ENCODE peak calls at places on chromosomes 16 and 17, in seven cellular contexts. One of them, this sample, is unnamed. For H3K9me3, the result is how much of the 10 kb centered on the place peaks cover.

GRCh38 chr17:75433223-75433622 is 23.2 kb upstream of the TMEM94 start:
- DNase-seq in heart right ventricle: no peak
- DNase-seq in CD8-positive, alpha-beta T cell: no peak
- DNase-seq in PC-9: no peak
- DNase-seq in H9: no peak
- DNase-seq in adrenal gland: no peak
- DNase-seq in OCI-LY7: no peak
- DNase-seq in this sample: no peak

GRCh38 chr16:86384263-86384649 is 126.1 kb upstream of the FOXF1 start:
- DNase-seq in heart right ventricle: no peak
- DNase-seq in CD8-positive, alpha-beta T cell: no peak
- DNase-seq in PC-9: no peak
- DNase-seq in H9: no peak
- DNase-seq in adrenal gland: no peak
- DNase-seq in OCI-LY7: no peak
- DNase-seq in this sample: no peak

GRCh38 chr17:58641937-58642336 is 49.9 kb downstream of the TEX14 start:
- DNase-seq in heart right ventricle: no peak
- DNase-seq in CD8-positive, alpha-beta T cell: no peak
- DNase-seq in PC-9: no peak
- DNase-seq in H9: no peak
- DNase-seq in adrenal gland: no peak
- DNase-seq in OCI-LY7: no peak
- DNase-seq in this sample: no peak

GRCh38 chr17:76887809-76888208 is 19.6 kb downstream of the MGAT5B start:
- DNase-seq in heart right ventricle: no peak
- DNase-seq in CD8-positive, alpha-beta T cell: no peak
- DNase-seq in PC-9: no peak
- DNase-seq in H9: peak
- DNase-seq in adrenal gland: no peak
- DNase-seq in OCI-LY7: no peak
- DNase-seq in this sample: no peak

GRCh38 chr17:53844476-53845107 is 21.9 kb downstream of the KIF2B start:
- DNase-seq in heart right ventricle: no peak
- DNase-seq in CD8-positive, alpha-beta T cell: no peak
- DNase-seq in PC-9: no peak
- DNase-seq in H9: no peak
- DNase-seq in adrenal gland: no peak
- DNase-seq in OCI-LY7: no peak
- DNase-seq in this sample: no peak

GRCh38 chr17:79974786-79975497 is 60.7 kb downstream of the TBC1D16 start:
- DNase-seq in heart right ventricle: no peak
- DNase-seq in CD8-positive, alpha-beta T cell: no peak
- DNase-seq in PC-9: no peak
- DNase-seq in H9: peak
- DNase-seq in adrenal gland: peak
- DNase-seq in OCI-LY7: no peak
- DNase-seq in this sample: no peak

GRCh38 chr17:57868007-57868774 is 18.3 kb upstream of the MRPS23 start:
- DNase-seq in heart right ventricle: peak
- DNase-seq in CD8-positive, alpha-beta T cell: no peak
- DNase-seq in PC-9: peak
- DNase-seq in H9: peak
- DNase-seq in adrenal gland: peak
- DNase-seq in OCI-LY7: peak
- DNase-seq in this sample: peak

GRCh38 chr17:66573078-66573477 is 261.8 kb upstream of the CACNG5 start:
- DNase-seq in heart right ventricle: no peak
- DNase-seq in CD8-positive, alpha-beta T cell: no peak
- DNase-seq in PC-9: no peak
- DNase-seq in H9: peak
- DNase-seq in adrenal gland: no peak
- DNase-seq in OCI-LY7: no peak
- DNase-seq in this sample: no peak

GRCh38 chr17:73319766-73320165 is 8.0 kb upstream of the CDC42EP4 start:
- DNase-seq in heart right ventricle: no peak
- DNase-seq in CD8-positive, alpha-beta T cell: no peak
- DNase-seq in PC-9: no peak
- DNase-seq in H9: no peak
- DNase-seq in adrenal gland: no peak
- DNase-seq in OCI-LY7: no peak
- DNase-seq in this sample: no peak

GRCh38 chr17:416293-417206 is 63.9 kb upstream of the RPH3AL start:
- DNase-seq in heart right ventricle: no peak
- DNase-seq in CD8-positive, alpha-beta T cell: no peak
- DNase-seq in PC-9: no peak
- DNase-seq in H9: no peak
- DNase-seq in adrenal gland: no peak
- DNase-seq in OCI-LY7: peak
- DNase-seq in this sample: peak

GRCh38 chr16:84918006-84918909 is 93.1 kb downstream of the ZDHHC7 start:
- DNase-seq in heart right ventricle: no peak
- DNase-seq in CD8-positive, alpha-beta T cell: no peak
- DNase-seq in PC-9: no peak
- DNase-seq in H9: no peak
- DNase-seq in adrenal gland: no peak
- DNase-seq in OCI-LY7: no peak
- DNase-seq in this sample: no peak

GRCh38 chr17:28612531-28612930 is 1.5 kb downstream of the RSKR start:
- DNase-seq in heart right ventricle: no peak
- DNase-seq in CD8-positive, alpha-beta T cell: no peak
- DNase-seq in PC-9: no peak
- DNase-seq in H9: no peak
- DNase-seq in adrenal gland: no peak
- DNase-seq in OCI-LY7: peak
- DNase-seq in this sample: no peak

GRCh38 chr17:82698065-82698973 is at the start of gene RAB40B:
- DNase-seq in heart right ventricle: peak
- DNase-seq in CD8-positive, alpha-beta T cell: peak
- DNase-seq in PC-9: peak
- DNase-seq in H9: peak
- DNase-seq in adrenal gland: peak
- DNase-seq in OCI-LY7: peak
- DNase-seq in this sample: peak

GRCh38 chr17:7346761-7347614 is 5.0 kb upstream of the KCTD11 start:
- DNase-seq in heart right ventricle: no peak
- DNase-seq in CD8-positive, alpha-beta T cell: no peak
- DNase-seq in PC-9: no peak
- DNase-seq in H9: no peak
- DNase-seq in adrenal gland: no peak
- DNase-seq in OCI-LY7: no peak
- DNase-seq in this sample: no peak

GRCh38 chr16:85330694-85331188 is 218.5 kb upstream of the CIBAR2 start:
- DNase-seq in heart right ventricle: no peak
- DNase-seq in CD8-positive, alpha-beta T cell: no peak
- DNase-seq in PC-9: no peak
- DNase-seq in H9: peak
- DNase-seq in adrenal gland: no peak
- DNase-seq in OCI-LY7: peak
- DNase-seq in this sample: no peak

GRCh38 chr17:80889897-80890550 is 101.6 kb upstream of the CHMP6 start:
- DNase-seq in heart right ventricle: no peak
- DNase-seq in CD8-positive, alpha-beta T cell: no peak
- DNase-seq in PC-9: no peak
- DNase-seq in H9: no peak
- DNase-seq in adrenal gland: no peak
- DNase-seq in OCI-LY7: no peak
- DNase-seq in this sample: no peak

GRCh38 chr16:23182206-23182674 is 305 bp upstream of the SCNN1G start:
- DNase-seq in heart right ventricle: peak
- DNase-seq in CD8-positive, alpha-beta T cell: peak
- DNase-seq in PC-9: peak
- DNase-seq in H9: peak
- DNase-seq in adrenal gland: peak
- DNase-seq in OCI-LY7: peak
- DNase-seq in this sample: peak

GRCh38 chr17:62980842-62981241 is 14.8 kb downstream of the TANC2 start:
- DNase-seq in heart right ventricle: no peak
- DNase-seq in CD8-positive, alpha-beta T cell: no peak
- DNase-seq in PC-9: no peak
- DNase-seq in H9: no peak
- DNase-seq in adrenal gland: no peak
- DNase-seq in OCI-LY7: no peak
- DNase-seq in this sample: no peak

GRCh38 chr16:4290236-4290830 is 17.5 kb upstream of the TFAP4 start:
- DNase-seq in heart right ventricle: no peak
- DNase-seq in CD8-positive, alpha-beta T cell: no peak
- DNase-seq in PC-9: peak
- DNase-seq in H9: no peak
- DNase-seq in adrenal gland: no peak
- DNase-seq in OCI-LY7: no peak
- DNase-seq in this sample: no peak

GRCh38 chr16:4291699-4292098 is 18.9 kb upstream of the TFAP4 start:
- DNase-seq in heart right ventricle: no peak
- DNase-seq in CD8-positive, alpha-beta T cell: no peak
- DNase-seq in PC-9: no peak
- DNase-seq in H9: no peak
- DNase-seq in adrenal gland: no peak
- DNase-seq in OCI-LY7: no peak
- DNase-seq in this sample: no peak

GRCh38 chr16:4283939-4284338 is 11.1 kb upstream of the TFAP4 start:
- DNase-seq in heart right ventricle: no peak
- DNase-seq in CD8-positive, alpha-beta T cell: no peak
- DNase-seq in PC-9: peak
- DNase-seq in H9: no peak
- DNase-seq in adrenal gland: no peak
- DNase-seq in OCI-LY7: no peak
- DNase-seq in this sample: no peak

GRCh38 chr16:4285167-4285566 is 12.3 kb upstream of the TFAP4 start:
- DNase-seq in heart right ventricle: no peak
- DNase-seq in CD8-positive, alpha-beta T cell: no peak
- DNase-seq in PC-9: no peak
- DNase-seq in H9: no peak
- DNase-seq in adrenal gland: no peak
- DNase-seq in OCI-LY7: no peak
- DNase-seq in this sample: no peak

DNA sequence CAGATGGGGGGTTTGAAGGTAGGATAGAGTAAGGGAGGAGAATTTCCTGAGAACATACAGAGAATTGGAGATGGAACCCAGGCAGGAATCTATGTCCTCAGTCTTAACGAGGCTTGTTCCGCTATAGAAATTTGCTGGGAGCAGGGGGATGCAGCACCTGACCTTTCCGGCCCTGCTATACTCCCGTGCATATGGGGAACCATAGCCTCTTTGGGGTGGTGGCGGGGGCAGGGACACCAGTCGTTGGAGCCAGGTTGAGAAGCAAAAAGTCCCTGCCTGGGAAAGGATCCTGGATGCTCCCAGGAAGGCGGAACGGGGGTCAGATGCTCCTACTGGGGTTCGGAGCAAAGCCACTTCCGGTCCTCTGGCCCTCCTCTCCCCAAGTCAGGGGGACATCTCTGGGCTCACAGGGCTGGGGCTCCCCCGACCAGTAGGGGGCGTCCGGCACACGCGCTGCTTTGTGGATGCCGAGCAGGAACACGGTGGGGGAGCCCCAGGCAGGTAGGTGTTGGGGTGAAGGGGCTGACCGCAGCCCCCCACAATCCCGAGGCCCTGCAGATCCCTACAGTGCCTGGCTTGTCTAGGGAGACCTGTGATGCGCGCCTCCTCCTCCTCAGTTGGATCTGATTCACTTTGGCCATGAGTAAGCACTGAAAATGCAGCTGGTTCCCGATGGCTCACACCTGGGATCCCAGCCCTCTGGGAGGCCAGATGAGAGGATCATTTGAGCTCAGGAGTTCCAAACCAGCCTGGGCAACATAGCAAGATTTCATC is 15.5 kb upstream of the TFAP4 start:
- DNase-seq in heart right ventricle: peak
- DNase-seq in CD8-positive, alpha-beta T cell: peak
- DNase-seq in PC-9: peak
- DNase-seq in H9: peak
- DNase-seq in adrenal gland: peak
- DNase-seq in OCI-LY7: peak
- DNase-seq in this sample: peak
- H3K27ac ChIP-seq in heart right ventricle: no peak
- H3K27ac ChIP-seq in CD8-positive, alpha-beta T cell: no peak
- H3K27ac ChIP-seq in PC-9: no peak
- H3K27ac ChIP-seq in H9: no peak
- H3K27ac ChIP-seq in adrenal gland: no peak
- H3K27ac ChIP-seq in OCI-LY7: no peak
- H3K27ac ChIP-seq in this sample: no peak

GRCh38 chr17:10268005-10268404 is 69.6 kb upstream of the GAS7 start:
- DNase-seq in heart right ventricle: no peak
- DNase-seq in CD8-positive, alpha-beta T cell: no peak
- DNase-seq in PC-9: no peak
- DNase-seq in H9: no peak
- DNase-seq in adrenal gland: no peak
- DNase-seq in OCI-LY7: no peak
- DNase-seq in this sample: no peak
- H3K9me3 ChIP-seq in heart right ventricle: under half
- H3K9me3 ChIP-seq in CD8-positive, alpha-beta T cell: under half
- H3K9me3 ChIP-seq in PC-9: under half
- H3K9me3 ChIP-seq in H9: under half
- H3K9me3 ChIP-seq in adrenal gland: under half
- H3K9me3 ChIP-seq in OCI-LY7: under half
- H3K9me3 ChIP-seq in this sample: under half

DNA sequence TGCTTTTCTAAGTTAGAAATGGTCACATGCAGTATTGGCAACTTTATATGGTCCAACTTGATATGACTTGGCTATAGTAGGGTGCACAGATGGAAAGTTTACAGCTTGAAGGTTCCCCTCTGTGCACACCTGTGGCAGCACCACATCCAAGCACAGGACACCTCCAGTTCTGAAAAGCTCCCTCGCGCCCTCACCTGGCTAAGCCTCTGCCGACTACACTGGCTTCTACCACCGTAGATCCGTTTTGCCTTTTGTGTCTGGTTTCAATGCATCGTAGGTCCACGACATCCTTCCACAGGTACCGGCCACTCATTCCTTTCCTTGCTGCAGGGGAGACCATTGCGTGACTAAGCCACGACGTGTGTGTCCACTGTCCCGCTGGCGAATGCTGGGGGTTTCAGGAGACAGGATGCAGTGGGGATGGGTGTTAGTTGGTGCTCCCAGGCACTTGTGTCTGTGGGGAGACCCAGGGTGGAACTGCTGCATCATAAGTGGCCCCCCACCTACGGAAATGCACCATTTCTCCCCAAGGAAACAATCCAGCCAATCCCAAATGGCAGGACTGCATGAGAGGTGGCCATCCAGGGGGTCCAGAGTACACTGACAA is 4.9 kb upstream of the RASD1 start:
- DNase-seq in heart right ventricle: no peak
- DNase-seq in CD8-positive, alpha-beta T cell: no peak
- DNase-seq in PC-9: peak
- DNase-seq in H9: peak
- DNase-seq in adrenal gland: no peak
- DNase-seq in OCI-LY7: peak
- DNase-seq in this sample: no peak
- TF ChIP-seq CTCF in heart right ventricle: no peak
- TF ChIP-seq CTCF in CD8-positive, alpha-beta T cell: no peak
- TF ChIP-seq CTCF in PC-9: peak
- TF ChIP-seq CTCF in H9: peak
- TF ChIP-seq CTCF in adrenal gland: no peak
- TF ChIP-seq CTCF in OCI-LY7: peak
- TF ChIP-seq CTCF in this sample: no peak

DNA sequence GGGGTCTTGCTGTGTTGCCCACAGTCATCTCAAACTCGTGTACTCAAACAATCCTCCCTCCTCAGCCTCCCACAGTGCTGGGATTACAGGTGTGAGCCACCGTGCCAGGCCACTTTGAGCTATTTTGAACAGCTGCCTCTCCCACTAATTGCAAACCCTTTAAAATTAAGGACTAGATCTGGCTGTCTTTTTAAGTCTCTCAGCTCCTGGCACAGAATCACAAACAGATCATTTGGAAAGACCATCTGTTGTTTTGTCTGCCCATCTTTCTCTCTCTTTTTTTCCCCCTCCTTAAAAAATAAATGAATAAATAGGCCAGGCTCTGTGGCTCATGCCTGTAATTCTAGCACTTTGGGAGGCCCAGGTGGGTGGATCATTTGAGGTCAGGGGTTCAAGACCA is 10.9 kb upstream of the STAT3 start:
- DNase-seq in heart right ventricle: no peak
- DNase-seq in CD8-positive, alpha-beta T cell: no peak
- DNase-seq in PC-9: no peak
- DNase-seq in H9: no peak
- DNase-seq in adrenal gland: no peak
- DNase-seq in OCI-LY7: no peak
- DNase-seq in this sample: no peak
- H3K27ac ChIP-seq in heart right ventricle: peak
- H3K27ac ChIP-seq in CD8-positive, alpha-beta T cell: no peak
- H3K27ac ChIP-seq in PC-9: peak
- H3K27ac ChIP-seq in H9: no peak
- H3K27ac ChIP-seq in adrenal gland: no peak
- H3K27ac ChIP-seq in OCI-LY7: no peak
- H3K27ac ChIP-seq in this sample: no peak

This sample was measured in CD4-positive, alpha-beta T cell.